ENCODE peak calls at places on chromosomes 7 and 10, in ten cellular contexts. Z is dorsolateral prefrontal cortex; Y is fibroblast of pulmonary artery; R is CD8-positive, alpha-beta T cell; C is choroid plexus epithelial cell; H is thoracic aorta; L is WTC11; T is fibroblast of mammary gland; I is PC-9; O is mucosa of descending colon. A is an unnamed sample.

GRCh38 chr10:71481746-71482410 is 85.2 kb downstream of the CDH23 start:
- DNase-seq in Z (no peak), Y (no peak), R (no peak), C (no peak), H (no peak), L (no peak), T (no peak), I (no peak), O (no peak), A (no peak)

GRCh38 chr10:113037222-113037621 is 87.2 kb downstream of the TCF7L2 start:
- DNase-seq in Z (no peak), Y (no peak), R (no peak), C (no peak), H (no peak), L (no peak), T (no peak), I (no peak), O (no peak), A (no peak)

GRCh38 chr10:132984801-132985545 is 42.6 kb upstream of the CFAP46 start:
- DNase-seq in Z (no peak), Y (no peak), R (no peak), C (no peak), H (no peak), L (peak), T (no peak), I (no peak), O (no peak), A (no peak)

GRCh38 chr10:73796766-73797165 is 11.4 kb downstream of the ZSWIM8 start:
- DNase-seq in Z (no peak), Y (no peak), R (no peak), C (no peak), H (no peak), L (no peak), T (no peak), I (no peak), O (no peak), A (no peak)

GRCh38 chr7:139034336-139034735 is 1.5 kb downstream of the ZC3HAV1L start:
- DNase-seq in Z (no peak), Y (no peak), R (no peak), C (no peak), H (no peak), L (no peak), T (peak), I (no peak), O (no peak), A (no peak)

GRCh38 chr10:299969-300368 is 164.7 kb downstream of the ZMYND11 start:
- DNase-seq in Z (no peak), Y (no peak), R (no peak), C (no peak), H (no peak), L (no peak), T (no peak), I (no peak), O (no peak), A (no peak)

GRCh38 chr7:35971133-35971995 is 170.5 kb downstream of the SEPTIN7 start:
- DNase-seq in Z (no peak), Y (no peak), R (no peak), C (peak), H (no peak), L (no peak), T (no peak), I (peak), O (peak), A (no peak)

GRCh38 chr7:155619634-155620271 is 24.7 kb upstream of the RBM33 start:
- DNase-seq in Z (no peak), Y (no peak), R (no peak), C (no peak), H (no peak), L (no peak), T (no peak), I (no peak), O (no peak), A (no peak)

GRCh38 chr10:93406367-93407145 is 75.6 kb downstream of the MYOF start:
- DNase-seq in Z (no peak), Y (peak), R (no peak), C (peak), H (no peak), L (no peak), T (no peak), I (no peak), O (no peak), A (no peak)

GRCh38 chr7:132004528-132004927 is 448.1 kb upstream of the PODXL start:
- DNase-seq in Z (no peak), Y (peak), R (no peak), C (peak), H (no peak), L (no peak), T (peak), I (peak), O (no peak), A (no peak)

GRCh38 chr7:116691664-116692063 is 19.7 kb downstream of the MET start:
- DNase-seq in Z (no peak), Y (peak), R (no peak), C (peak), H (no peak), L (no peak), T (peak), I (no peak), O (no peak), A (no peak)

GRCh38 chr7:141483044-141483443 is 68.2 kb upstream of the AGK start:
- DNase-seq in Z (no peak), Y (no peak), R (no peak), C (no peak), H (no peak), L (no peak), T (peak), I (no peak), O (no peak), A (no peak)

GRCh38 chr7:106219170-106219569 is 65.6 kb downstream of the NAMPT start:
- DNase-seq in Z (no peak), Y (peak), R (no peak), C (no peak), H (no peak), L (no peak), T (no peak), I (no peak), O (no peak), A (no peak)

GRCh38 chr10:74206727-74207126 is 55.7 kb downstream of the ADK start:
- DNase-seq in Z (no peak), Y (no peak), R (no peak), C (no peak), H (no peak), L (no peak), T (no peak), I (peak), O (no peak), A (no peak)

GRCh38 chr10:14742382-14742781 is 32.3 kb downstream of the FAM107B start:
- DNase-seq in Z (no peak), Y (no peak), R (no peak), C (no peak), H (no peak), L (no peak), T (no peak), I (no peak), O (no peak), A (no peak)
- TF ChIP-seq CTCF in Z (no peak), Y (no peak), R (no peak), C (no peak), H (no peak), L (no peak), T (no peak), I (no peak), O (no peak), A (no peak)

GRCh38 chr10:45421231-45422097 is 47.4 kb downstream of the ALOX5 start:
- DNase-seq in Z (no peak), Y (no peak), R (peak), C (no peak), H (no peak), L (no peak), T (no peak), I (no peak), O (peak), A (no peak)
- TF ChIP-seq CTCF in Z (no peak), Y (no peak), R (no peak), C (no peak), H (no peak), L (no peak), T (no peak), I (no peak), O (no peak), A (no peak)

GRCh38 chr7:1758859-1759521 is 88.9 kb downstream of the ELFN1 start:
- DNase-seq in Z (no peak), Y (no peak), R (no peak), C (no peak), H (no peak), L (no peak), T (no peak), I (no peak), O (no peak), A (no peak)
- TF ChIP-seq CTCF in Z (no peak), Y (no peak), R (no peak), C (no peak), H (no peak), L (peak), T (no peak), I (peak), O (no peak), A (no peak)

GRCh38 chr7:24318326-24318725 is 34.3 kb downstream of the NPY start:
- DNase-seq in Z (no peak), Y (peak), R (no peak), C (no peak), H (no peak), L (peak), T (no peak), I (peak), O (no peak), A (no peak)
- TF ChIP-seq CTCF in Z (no peak), Y (peak), R (no peak), C (peak), H (no peak), L (peak), T (peak), I (peak), O (no peak), A (no peak)

GRCh38 chr7:73342645-73343044 is 14.7 kb downstream of the FKBP6 start:
- DNase-seq in Z (no peak), Y (peak), R (no peak), C (peak), H (no peak), L (no peak), T (peak), I (no peak), O (peak), A (no peak)
- TF ChIP-seq CTCF in Z (peak), Y (peak), R (no peak), C (peak), H (peak), L (no peak), T (peak), I (peak), O (no peak), A (no peak)

DNA sequence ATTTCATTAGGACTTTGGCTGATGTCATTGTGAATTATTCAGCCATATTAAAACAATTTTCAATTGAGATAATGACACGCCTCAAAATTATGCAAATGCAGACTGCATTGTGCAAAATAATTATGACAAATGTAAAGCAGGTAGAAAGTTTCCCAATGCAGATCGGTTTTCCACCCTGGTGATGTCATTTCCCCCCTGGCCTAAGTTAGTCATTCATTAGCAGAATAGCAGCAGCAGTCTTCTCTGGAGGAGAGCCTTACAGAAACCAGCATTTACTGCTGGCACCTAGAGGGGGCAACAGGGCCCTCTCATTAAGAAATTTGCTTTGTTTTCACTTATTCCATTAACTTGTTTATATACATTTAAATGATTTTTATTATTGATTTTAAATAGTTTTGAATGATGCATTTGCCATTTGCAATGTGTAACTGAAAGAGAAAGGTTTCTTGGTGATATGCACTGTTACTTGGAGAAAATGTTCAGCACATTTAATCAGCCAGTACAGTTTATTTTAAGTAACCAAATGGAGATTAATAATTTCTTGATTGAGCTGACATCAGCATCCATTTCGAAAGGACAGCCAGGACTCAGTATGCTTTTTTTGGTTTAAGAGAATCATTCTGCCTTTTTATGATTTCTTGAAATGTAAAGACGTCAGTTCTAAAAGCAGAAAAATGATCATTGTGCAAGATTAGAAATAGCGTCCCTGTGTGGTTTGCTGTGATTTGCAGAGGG is 3.4 kb downstream of the ARID5B start:
- DNase-seq in Z (no peak), Y (peak), R (peak), C (peak), H (no peak), L (no peak), T (peak), I (peak), O (peak), A (peak)
- TF ChIP-seq CTCF in Z (no peak), Y (peak), R (peak), C (peak), H (no peak), L (no peak), T (peak), I (peak), O (no peak), A (peak)